ENCODE peak calls at places on chromosomes 4 and X, in five cellular contexts. X, P, Z, Q and V are unnamed samples.

GRCh38 chr4:186037692-186038658 is 31.0 kb upstream of the TLR3 start:
- DNase-seq in X (no peak), Z (peak), Q (no peak), P (peak), V (peak)

GRCh38 chrX:56233682-56234081 is 1.5 kb downstream of the KLF8 start:
- DNase-seq in X (peak), Z (no peak), P (peak), Q (peak), V (peak)

GRCh38 chr4:103008875-103009729 is 10.4 kb downstream of the SLC9B1 start:
- DNase-seq in Q (no peak), P (peak), X (no peak), Z (peak), V (peak)

GRCh38 chr4:183350317-183351071 is 28.3 kb upstream of the CLDN24 start:
- DNase-seq in Z (no peak), Q (no peak), P (no peak), X (peak), V (no peak)

GRCh38 chr4:81623434-81623833 is 151.7 kb upstream of the RASGEF1B start:
- DNase-seq in X (no peak), P (no peak), Z (no peak), Q (no peak), V (no peak)

GRCh38 chrX:11040405-11040804 is 70.7 kb upstream of the HCCS start:
- DNase-seq in P (no peak), Z (no peak), X (no peak), Q (no peak), V (no peak)

GRCh38 chr4:86818845-86819244 is 30.3 kb downstream of the SLC10A6 start:
- DNase-seq in P (no peak), Q (no peak), X (peak), Z (no peak), V (no peak)

GRCh38 chr4:144611850-144612249 is 34.1 kb upstream of the HHIP start:
- DNase-seq in Z (peak), Q (peak), P (peak), X (peak), V (peak)

GRCh38 chrX:140190441-140191108 is 225.3 kb upstream of the CXorf66 start:
- DNase-seq in Q (no peak), Z (no peak), X (no peak), P (no peak), V (no peak)

GRCh38 chr4:78766026-78766425 is 10.1 kb upstream of the BMP2K start:
- DNase-seq in P (no peak), Q (no peak), X (no peak), Z (peak), V (no peak)

GRCh38 chrX:109533005-109533404 is 3.6 kb upstream of the NXT2 start:
- DNase-seq in P (no peak), Z (no peak), X (no peak), Q (no peak), V (no peak)

GRCh38 chrX:16212436-16212835 is 45.2 kb downstream of the MAGEB17 start:
- DNase-seq in Q (no peak), P (no peak), Z (peak), X (peak), V (peak)

GRCh38 chr4:93878566-93878965 is 50.0 kb downstream of the ATOH1 start:
- DNase-seq in P (no peak), X (no peak), Z (no peak), Q (no peak), V (no peak)

GRCh38 chr4:39855909-39856512 is 121.7 kb downstream of the PDS5A start:
- DNase-seq in X (no peak), Z (peak), Q (no peak), P (peak), V (peak)

GRCh38 chr4:174199735-174200134 is 83.7 kb downstream of the FBXO8 start:
- DNase-seq in Z (no peak), Q (no peak), P (no peak), X (no peak), V (no peak)

GRCh38 chrX:107936434-107936730 is 45.8 kb downstream of the TEX13B start:
- DNase-seq in P (no peak), X (no peak), Q (no peak), Z (no peak), V (no peak)

GRCh38 chrX:39736219-39737211 is 361.2 kb downstream of the BCOR start:
- DNase-seq in Z (peak), X (no peak), P (no peak), Q (no peak), V (peak)

GRCh38 chr4:21830272-21830671 is 118.3 kb downstream of the KCNIP4 start:
- DNase-seq in Z (no peak), P (no peak), Q (no peak), X (no peak), V (no peak)

GRCh38 chrX:52368368-52369055 is at the start of gene XAGE2:
- DNase-seq in Z (no peak), Q (no peak), X (no peak), P (peak), V (no peak)

GRCh38 chrX:8033175-8033574 is 106.0 kb upstream of the PNPLA4 start:
- DNase-seq in Z (no peak), X (no peak), Q (no peak), P (no peak), V (no peak)

GRCh38 chr4:16692493-16692892 is 206.0 kb downstream of the LDB2 start:
- DNase-seq in Z (peak), X (no peak), P (no peak), Q (no peak), V (no peak)

GRCh38 chr4:20195071-20195885 is 56.4 kb upstream of the SLIT2 start:
- DNase-seq in Q (no peak), X (no peak), Z (peak), P (no peak), V (peak)

DNA sequence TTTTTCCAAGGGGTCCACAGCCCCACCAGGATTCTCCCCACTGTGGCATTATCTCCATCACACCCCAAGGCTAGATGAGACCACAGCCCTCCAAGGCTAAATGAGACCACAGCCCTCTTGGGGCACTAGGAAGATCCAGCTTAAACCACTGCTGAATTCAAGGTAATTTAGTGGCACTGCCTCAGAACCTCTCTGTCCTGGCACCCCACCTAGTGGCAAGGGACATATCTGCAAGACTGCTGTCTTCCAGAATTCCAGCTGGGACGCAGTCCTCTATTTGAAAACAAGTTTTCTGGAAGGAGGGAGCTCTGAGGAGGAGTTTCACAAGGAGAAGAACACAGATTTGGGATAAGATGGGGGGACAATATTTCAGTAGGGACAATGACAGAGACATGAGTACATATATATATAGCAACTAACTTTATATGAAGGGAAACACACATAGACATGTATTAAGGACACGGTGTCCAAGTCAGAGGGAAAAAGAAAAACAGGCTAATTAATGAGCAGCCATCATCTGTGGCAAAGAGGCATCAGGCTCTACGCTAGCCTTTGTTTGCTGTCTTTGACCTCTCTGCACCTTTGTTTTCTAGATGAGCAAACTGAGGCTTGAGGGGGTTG is 9.3 kb downstream of the CETN2 start:
- DNase-seq in Z (peak), P (peak), Q (peak), X (peak), V (peak)
- H3K14ac ChIP-seq in Z (no peak), P (no peak), Q (no peak), X (no peak), V (no peak)

GRCh38 chr4:6530964-6531363 is 44.0 kb upstream of the MAN2B2 start:
- DNase-seq in X (no peak), Q (no peak), P (no peak), Z (no peak), V (no peak)
- H3K14ac ChIP-seq in X (no peak), Q (no peak), P (no peak), Z (no peak), V (no peak)

DNA sequence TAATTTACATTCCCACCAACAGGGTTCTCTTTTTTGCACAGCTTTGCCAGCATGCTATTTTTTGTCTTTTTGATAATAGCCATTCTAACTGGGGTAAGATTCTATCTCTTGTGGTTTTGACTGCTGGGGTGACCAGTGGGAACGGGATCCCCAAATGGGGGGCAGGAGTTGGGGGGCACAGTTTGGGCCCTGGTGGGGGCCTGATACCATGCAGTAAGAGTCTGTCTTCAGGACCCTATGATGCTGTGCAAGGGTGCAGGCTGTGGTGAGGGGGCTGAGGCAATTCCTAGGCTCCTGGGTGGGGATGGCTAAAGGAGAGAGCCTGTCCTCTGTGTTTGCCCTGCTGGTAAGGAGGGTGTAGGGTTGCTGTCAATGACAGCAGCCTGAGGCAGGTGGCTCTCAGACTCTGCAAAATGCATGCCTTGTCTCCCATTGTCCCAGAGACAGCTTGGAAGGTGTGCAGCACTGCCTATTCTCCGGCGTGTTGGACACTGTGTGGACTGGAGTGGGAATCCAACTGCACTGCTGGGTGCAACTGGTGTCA is 172.7 kb upstream of the ARHGAP24 start:
- DNase-seq in Q (no peak), Z (no peak), X (no peak), P (no peak), V (no peak)
- H3K14ac ChIP-seq in Q (no peak), Z (no peak), X (no peak), P (no peak), V (no peak)

DNA sequence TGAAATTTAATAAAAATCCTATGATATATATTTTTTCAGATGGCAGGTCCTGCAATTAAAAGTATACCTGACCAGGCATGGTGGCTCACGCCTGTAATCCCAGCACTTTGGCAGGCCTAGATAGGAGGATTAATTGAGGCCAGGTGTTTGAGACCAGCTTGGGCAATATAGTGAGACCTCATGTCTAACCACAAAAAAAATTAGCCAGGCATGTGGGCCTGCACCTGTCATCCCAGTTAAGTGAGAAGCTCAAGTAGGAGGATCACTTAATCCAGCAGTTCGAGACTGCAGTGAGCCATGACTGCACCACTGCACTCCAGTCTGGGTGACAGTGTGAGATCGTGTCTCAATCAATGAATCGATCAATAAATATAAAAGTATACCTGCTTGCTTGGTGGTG is 2.5 kb downstream of the OCIAD2 start:
- DNase-seq in Z (no peak), X (no peak), P (peak), Q (no peak), V (no peak)
- H3K14ac ChIP-seq in Z (no peak), X (no peak), P (no peak), Q (no peak), V (no peak)